ENCODE peak calls at places on chromosomes 12 and 14, in ten cellular contexts. One of them, this sample, is unnamed.

GRCh38 chr12:131536337-131536736 is 174.6 kb upstream of the SFSWAP start:
- DNase-seq in AG04449: no peak
- DNase-seq in PC-9: no peak
- DNase-seq in neural progenitor cell: no peak
- DNase-seq in GM10248: no peak
- DNase-seq in cardiac muscle cell: no peak
- DNase-seq in lung: no peak
- DNase-seq in neural crest cell: no peak
- DNase-seq in coronary artery: no peak
- DNase-seq in AG04450: no peak
- DNase-seq in this sample: no peak

GRCh38 chr14:73606271-73606670 is 6.0 kb upstream of the ACOT6 start:
- DNase-seq in AG04449: no peak
- DNase-seq in PC-9: no peak
- DNase-seq in neural progenitor cell: no peak
- DNase-seq in GM10248: no peak
- DNase-seq in cardiac muscle cell: no peak
- DNase-seq in lung: no peak
- DNase-seq in neural crest cell: no peak
- DNase-seq in coronary artery: no peak
- DNase-seq in AG04450: no peak
- DNase-seq in this sample: no peak

GRCh38 chr14:82070040-82070439 is 536.4 kb upstream of the SEL1L start:
- DNase-seq in AG04449: no peak
- DNase-seq in PC-9: no peak
- DNase-seq in neural progenitor cell: no peak
- DNase-seq in GM10248: no peak
- DNase-seq in cardiac muscle cell: no peak
- DNase-seq in lung: no peak
- DNase-seq in neural crest cell: no peak
- DNase-seq in coronary artery: no peak
- DNase-seq in AG04450: no peak
- DNase-seq in this sample: no peak

GRCh38 chr12:120169946-120170345 is 24.6 kb downstream of the GCN1 start:
- DNase-seq in AG04449: no peak
- DNase-seq in PC-9: no peak
- DNase-seq in neural progenitor cell: no peak
- DNase-seq in GM10248: no peak
- DNase-seq in cardiac muscle cell: no peak
- DNase-seq in lung: no peak
- DNase-seq in neural crest cell: no peak
- DNase-seq in coronary artery: no peak
- DNase-seq in AG04450: no peak
- DNase-seq in this sample: no peak

GRCh38 chr14:101230851-101231550 is 327.5 kb upstream of the RTL1 start:
- DNase-seq in AG04449: no peak
- DNase-seq in PC-9: no peak
- DNase-seq in neural progenitor cell: no peak
- DNase-seq in GM10248: no peak
- DNase-seq in cardiac muscle cell: no peak
- DNase-seq in lung: no peak
- DNase-seq in neural crest cell: no peak
- DNase-seq in coronary artery: no peak
- DNase-seq in AG04450: no peak
- DNase-seq in this sample: peak; percentile 39

GRCh38 chr12:3294481-3294911 is 196.5 kb upstream of the PRMT8 start:
- DNase-seq in AG04449: no peak
- DNase-seq in PC-9: no peak
- DNase-seq in neural progenitor cell: no peak
- DNase-seq in GM10248: no peak
- DNase-seq in cardiac muscle cell: no peak
- DNase-seq in lung: no peak
- DNase-seq in neural crest cell: no peak
- DNase-seq in coronary artery: no peak
- DNase-seq in AG04450: no peak
- DNase-seq in this sample: no peak

GRCh38 chr12:26187014-26187413 is 8.4 kb upstream of the SSPN start:
- DNase-seq in AG04449: no peak
- DNase-seq in PC-9: no peak
- DNase-seq in neural progenitor cell: no peak
- DNase-seq in GM10248: no peak
- DNase-seq in cardiac muscle cell: no peak
- DNase-seq in lung: no peak
- DNase-seq in neural crest cell: no peak
- DNase-seq in coronary artery: no peak
- DNase-seq in AG04450: no peak
- DNase-seq in this sample: no peak

GRCh38 chr14:60984225-60984624 is 3.2 kb downstream of the SLC38A6 start:
- DNase-seq in AG04449: no peak
- DNase-seq in PC-9: no peak
- DNase-seq in neural progenitor cell: no peak
- DNase-seq in GM10248: no peak
- DNase-seq in cardiac muscle cell: no peak
- DNase-seq in lung: no peak
- DNase-seq in neural crest cell: no peak
- DNase-seq in coronary artery: no peak
- DNase-seq in AG04450: no peak
- DNase-seq in this sample: no peak

GRCh38 chr14:58882577-58883018 is 244.8 kb downstream of the DACT1 start:
- DNase-seq in AG04449: peak; percentile 90
- DNase-seq in PC-9: no peak
- DNase-seq in neural progenitor cell: no peak
- DNase-seq in GM10248: no peak
- DNase-seq in cardiac muscle cell: peak; percentile 84
- DNase-seq in lung: no peak
- DNase-seq in neural crest cell: no peak
- DNase-seq in coronary artery: no peak
- DNase-seq in AG04450: no peak
- DNase-seq in this sample: no peak

GRCh38 chr14:104442107-104442551 is 137.4 kb upstream of the C14orf180 start:
- DNase-seq in AG04449: no peak
- DNase-seq in PC-9: no peak
- DNase-seq in neural progenitor cell: no peak
- DNase-seq in GM10248: no peak
- DNase-seq in cardiac muscle cell: no peak
- DNase-seq in lung: peak; percentile 23
- DNase-seq in neural crest cell: no peak
- DNase-seq in coronary artery: peak; percentile 56
- DNase-seq in AG04450: no peak
- DNase-seq in this sample: peak; percentile 64

GRCh38 chr12:54005531-54005852 is 3.3 kb upstream of the HOXC8 start:
- DNase-seq in AG04449: no peak
- DNase-seq in PC-9: no peak
- DNase-seq in neural progenitor cell: no peak
- DNase-seq in GM10248: no peak
- DNase-seq in cardiac muscle cell: no peak
- DNase-seq in lung: no peak
- DNase-seq in neural crest cell: no peak
- DNase-seq in coronary artery: no peak
- DNase-seq in AG04450: no peak
- DNase-seq in this sample: no peak

GRCh38 chr12:50901685-50902113 is 50.6 kb upstream of the HIGD1C start:
- DNase-seq in AG04449: no peak
- DNase-seq in PC-9: no peak
- DNase-seq in neural progenitor cell: no peak
- DNase-seq in GM10248: no peak
- DNase-seq in cardiac muscle cell: no peak
- DNase-seq in lung: no peak
- DNase-seq in neural crest cell: no peak
- DNase-seq in coronary artery: no peak
- DNase-seq in AG04450: no peak
- DNase-seq in this sample: no peak

GRCh38 chr14:55438066-55438683 is 2.2 kb downstream of the TBPL2 start:
- DNase-seq in AG04449: no peak
- DNase-seq in PC-9: no peak
- DNase-seq in neural progenitor cell: peak; percentile 74
- DNase-seq in GM10248: no peak
- DNase-seq in cardiac muscle cell: peak; percentile 78
- DNase-seq in lung: no peak
- DNase-seq in neural crest cell: no peak
- DNase-seq in coronary artery: no peak
- DNase-seq in AG04450: peak; percentile 27
- DNase-seq in this sample: no peak

GRCh38 chr14:73712540-73713141 is 1.5 kb downstream of the PNMA1 start:
- DNase-seq in AG04449: no peak
- DNase-seq in PC-9: no peak
- DNase-seq in neural progenitor cell: peak; percentile 67
- DNase-seq in GM10248: peak; percentile 66
- DNase-seq in cardiac muscle cell: peak; percentile 19
- DNase-seq in lung: no peak
- DNase-seq in neural crest cell: no peak
- DNase-seq in coronary artery: peak; percentile 76
- DNase-seq in AG04450: no peak
- DNase-seq in this sample: no peak

GRCh38 chr14:64391986-64392385 is 3.8 kb downstream of the MTHFD1 start:
- DNase-seq in AG04449: no peak
- DNase-seq in PC-9: no peak
- DNase-seq in neural progenitor cell: no peak
- DNase-seq in GM10248: no peak
- DNase-seq in cardiac muscle cell: no peak
- DNase-seq in lung: no peak
- DNase-seq in neural crest cell: no peak
- DNase-seq in coronary artery: no peak
- DNase-seq in AG04450: no peak
- DNase-seq in this sample: no peak

GRCh38 chr12:108977360-108977759 is 43.5 kb downstream of the SVOP start:
- DNase-seq in AG04449: no peak
- DNase-seq in PC-9: no peak
- DNase-seq in neural progenitor cell: no peak
- DNase-seq in GM10248: no peak
- DNase-seq in cardiac muscle cell: no peak
- DNase-seq in lung: no peak
- DNase-seq in neural crest cell: no peak
- DNase-seq in coronary artery: no peak
- DNase-seq in AG04450: no peak
- DNase-seq in this sample: no peak

GRCh38 chr12:113645183-113645582 is 173.5 kb upstream of the LHX5 start:
- DNase-seq in AG04449: no peak
- DNase-seq in PC-9: no peak
- DNase-seq in neural progenitor cell: no peak
- DNase-seq in GM10248: no peak
- DNase-seq in cardiac muscle cell: no peak
- DNase-seq in lung: no peak
- DNase-seq in neural crest cell: no peak
- DNase-seq in coronary artery: no peak
- DNase-seq in AG04450: no peak
- DNase-seq in this sample: no peak

GRCh38 chr12:113242018-113242418 is 20.8 kb downstream of the TPCN1 start:
- DNase-seq in AG04449: no peak
- DNase-seq in PC-9: peak; percentile 78
- DNase-seq in neural progenitor cell: no peak
- DNase-seq in GM10248: no peak
- DNase-seq in cardiac muscle cell: no peak
- DNase-seq in lung: peak; percentile 79
- DNase-seq in neural crest cell: no peak
- DNase-seq in coronary artery: no peak
- DNase-seq in AG04450: no peak
- DNase-seq in this sample: no peak

GRCh38 chr14:33505963-33506329 is 444.9 kb downstream of the EGLN3 start:
- DNase-seq in AG04449: no peak
- DNase-seq in PC-9: no peak
- DNase-seq in neural progenitor cell: no peak
- DNase-seq in GM10248: no peak
- DNase-seq in cardiac muscle cell: no peak
- DNase-seq in lung: no peak
- DNase-seq in neural crest cell: no peak
- DNase-seq in coronary artery: no peak
- DNase-seq in AG04450: no peak
- DNase-seq in this sample: no peak

GRCh38 chr12:124496584-124496983 is 70.8 kb downstream of the NCOR2 start:
- DNase-seq in AG04449: no peak
- DNase-seq in PC-9: no peak
- DNase-seq in neural progenitor cell: no peak
- DNase-seq in GM10248: peak; percentile 65
- DNase-seq in cardiac muscle cell: no peak
- DNase-seq in lung: no peak
- DNase-seq in neural crest cell: no peak
- DNase-seq in coronary artery: no peak
- DNase-seq in AG04450: no peak
- DNase-seq in this sample: no peak

GRCh38 chr12:48865441-48866290 is at the start of gene RND1:
- DNase-seq in AG04449: peak; percentile 36
- DNase-seq in PC-9: peak; percentile 87
- DNase-seq in neural progenitor cell: peak; percentile 96
- DNase-seq in GM10248: peak; percentile 93
- DNase-seq in cardiac muscle cell: peak; percentile 93
- DNase-seq in lung: peak; percentile 91
- DNase-seq in neural crest cell: peak; percentile 75
- DNase-seq in coronary artery: peak; percentile 92
- DNase-seq in AG04450: peak; percentile 70
- DNase-seq in this sample: peak; percentile 86
- TF ChIP-seq CTCF in AG04449: no peak
- TF ChIP-seq CTCF in PC-9: no peak
- TF ChIP-seq CTCF in neural progenitor cell: peak; percentile 32
- TF ChIP-seq CTCF in GM10248: no peak
- TF ChIP-seq CTCF in cardiac muscle cell: peak; percentile 27
- TF ChIP-seq CTCF in lung: no peak
- TF ChIP-seq CTCF in neural crest cell: peak; percentile 13
- TF ChIP-seq CTCF in coronary artery: no peak
- TF ChIP-seq CTCF in AG04450: peak; percentile 32
- TF ChIP-seq CTCF in this sample: peak; percentile 24

GRCh38 chr14:93975791-93976476 is 436 bp downstream of the ASB2 start:
- DNase-seq in AG04449: no peak
- DNase-seq in PC-9: no peak
- DNase-seq in neural progenitor cell: no peak
- DNase-seq in GM10248: peak; percentile 80
- DNase-seq in cardiac muscle cell: no peak
- DNase-seq in lung: no peak
- DNase-seq in neural crest cell: no peak
- DNase-seq in coronary artery: no peak
- DNase-seq in AG04450: no peak
- DNase-seq in this sample: no peak
- TF ChIP-seq CTCF in AG04449: no peak
- TF ChIP-seq CTCF in PC-9: no peak
- TF ChIP-seq CTCF in neural progenitor cell: no peak
- TF ChIP-seq CTCF in GM10248: no peak
- TF ChIP-seq CTCF in cardiac muscle cell: no peak
- TF ChIP-seq CTCF in lung: no peak
- TF ChIP-seq CTCF in neural crest cell: no peak
- TF ChIP-seq CTCF in coronary artery: no peak
- TF ChIP-seq CTCF in AG04450: peak; percentile 4
- TF ChIP-seq CTCF in this sample: no peak

GRCh38 chr12:98572010-98572409 is 21.5 kb upstream of the SLC25A3 start:
- DNase-seq in AG04449: no peak
- DNase-seq in PC-9: no peak
- DNase-seq in neural progenitor cell: peak; percentile 26
- DNase-seq in GM10248: no peak
- DNase-seq in cardiac muscle cell: peak; percentile 9
- DNase-seq in lung: no peak
- DNase-seq in neural crest cell: no peak
- DNase-seq in coronary artery: no peak
- DNase-seq in AG04450: no peak
- DNase-seq in this sample: no peak
- TF ChIP-seq CTCF in AG04449: peak; percentile 10
- TF ChIP-seq CTCF in PC-9: peak; percentile 33
- TF ChIP-seq CTCF in neural progenitor cell: peak; percentile 49
- TF ChIP-seq CTCF in GM10248: no peak
- TF ChIP-seq CTCF in cardiac muscle cell: peak; percentile 38
- TF ChIP-seq CTCF in lung: no peak
- TF ChIP-seq CTCF in neural crest cell: peak; percentile 50
- TF ChIP-seq CTCF in coronary artery: no peak
- TF ChIP-seq CTCF in AG04450: peak; percentile 41
- TF ChIP-seq CTCF in this sample: peak; percentile 55

GRCh38 chr14:31934767-31935266 is 142.3 kb upstream of the ARHGAP5 start:
- DNase-seq in AG04449: no peak
- DNase-seq in PC-9: no peak
- DNase-seq in neural progenitor cell: peak; percentile 69
- DNase-seq in GM10248: no peak
- DNase-seq in cardiac muscle cell: peak; percentile 81
- DNase-seq in lung: no peak
- DNase-seq in neural crest cell: peak; percentile 18
- DNase-seq in coronary artery: no peak
- DNase-seq in AG04450: no peak
- DNase-seq in this sample: no peak
- TF ChIP-seq CTCF in AG04449: peak; percentile 55
- TF ChIP-seq CTCF in PC-9: peak; percentile 36
- TF ChIP-seq CTCF in neural progenitor cell: peak; percentile 49
- TF ChIP-seq CTCF in GM10248: no peak
- TF ChIP-seq CTCF in cardiac muscle cell: peak; percentile 68
- TF ChIP-seq CTCF in lung: no peak
- TF ChIP-seq CTCF in neural crest cell: peak; percentile 58
- TF ChIP-seq CTCF in coronary artery: no peak
- TF ChIP-seq CTCF in AG04450: peak; percentile 43
- TF ChIP-seq CTCF in this sample: peak; percentile 54

This sample was measured in type B pancreatic cell.